ENCODE peak calls at places on chromosomes 7 and 10, in eight cellular contexts. V is GM19239; N is activated CD8-positive, alpha-beta memory T cell treated with anti-CD3 and anti-CD28 coated beads, Interleukin-2, amount 10 ng/mL, durations not matched to agents 7 days and 5 days; C is activated naive CD4-positive, alpha-beta T cell treated with anti-CD3 and anti-CD28 coated beads for 36 hours; E is AG09319; J is CD14-positive monocyte; T is heart right ventricle; O is stimulated activated CD4-positive, alpha-beta T cell treated with anti-CD3 and anti-CD28 coated beads, Interleukin-2, amount 100 ng/mL, for 48 hours. X is an unnamed sample.

GRCh38 chr10:17001961-17002749 is 127.5 kb downstream of the CUBN start:
- DNase-seq in V (no peak), N (no peak), C (peak; percentile 44), E (peak; percentile 97), J (no peak), T (peak; percentile 74), O (no peak), X (no peak)

GRCh38 chr10:123548779-123549178 is 117.4 kb upstream of the GPR26 start:
- DNase-seq in V (no peak), N (no peak), C (no peak), E (no peak), J (no peak), T (no peak), O (no peak), X (no peak)

GRCh38 chr7:103094102-103094501 is 19.2 kb downstream of the ARMC10 start:
- DNase-seq in V (no peak), N (no peak), C (no peak), E (no peak), J (no peak), T (no peak), O (no peak), X (no peak)

GRCh38 chr7:67573639-67574038 is 577.0 kb downstream of the TYW1 start:
- DNase-seq in V (no peak), N (no peak), C (no peak), E (no peak), J (no peak), T (no peak), O (no peak), X (no peak)

GRCh38 chr10:115745943-115746342 is 527.1 kb downstream of the GFRA1 start:
- DNase-seq in V (no peak), N (no peak), C (no peak), E (no peak), J (no peak), T (no peak), O (no peak), X (no peak)

GRCh38 chr7:40489844-40490602 is 355.2 kb downstream of the SUGCT start:
- DNase-seq in V (no peak), N (no peak), C (no peak), E (no peak), J (no peak), T (no peak), O (no peak), X (no peak)

GRCh38 chr7:133364959-133365680 is 112.2 kb downstream of the EXOC4 start:
- DNase-seq in V (no peak), N (no peak), C (no peak), E (no peak), J (no peak), T (no peak), O (no peak), X (no peak)

GRCh38 chr10:84331091-84331490 is 2.7 kb downstream of the CCSER2 start:
- DNase-seq in V (no peak), N (no peak), C (no peak), E (no peak), J (no peak), T (no peak), O (no peak), X (no peak)

GRCh38 chr10:116082211-116082610 is 190.8 kb downstream of the GFRA1 start:
- DNase-seq in V (no peak), N (no peak), C (no peak), E (no peak), J (no peak), T (no peak), O (no peak), X (no peak)

GRCh38 chr7:16989883-16990413 is 108.2 kb upstream of the AGR3 start:
- DNase-seq in V (no peak), N (no peak), C (no peak), E (peak; percentile 91), J (no peak), T (peak; percentile 55), O (no peak), X (peak; percentile 98)

GRCh38 chr7:30681262-30682130 is 760 bp downstream of the CRHR2 start:
- DNase-seq in V (no peak), N (no peak), C (no peak), E (no peak), J (no peak), T (no peak), O (no peak), X (no peak)

GRCh38 chr7:17674166-17674955 is 265.9 kb downstream of the SNX13 start:
- DNase-seq in V (no peak), N (no peak), C (no peak), E (no peak), J (no peak), T (no peak), O (no peak), X (peak; percentile 86)

GRCh38 chr7:14054125-14054524 is 64.7 kb upstream of the ETV1 start:
- DNase-seq in V (no peak), N (no peak), C (no peak), E (no peak), J (no peak), T (no peak), O (no peak), X (no peak)

GRCh38 chr10:15719062-15719898 is 442 bp downstream of the ITGA8 start:
- DNase-seq in V (no peak), N (no peak), C (no peak), E (no peak), J (no peak), T (peak; percentile 7), O (no peak), X (no peak)

GRCh38 chr10:47358457-47358856 is 10.3 kb downstream of the RBP3 start:
- DNase-seq in V (no peak), N (no peak), C (no peak), E (no peak), J (peak; percentile 19), T (no peak), O (no peak), X (no peak)

GRCh38 chr10:103543617-103544525 is 50.4 kb downstream of the NEURL1 start:
- DNase-seq in V (no peak), N (no peak), C (no peak), E (no peak), J (no peak), T (no peak), O (no peak), X (no peak)